ENCODE peak calls at places on chromosomes 11 and 22, in nine cellular contexts. J, D, E, U, T, B, O, C and W are unnamed samples.

GRCh38 chr11:86692317-86692716 is 19.9 kb upstream of the ME3 start:
- DNase-seq in J (no peak), D (no peak), E (no peak), U (no peak), T (no peak), B (no peak), O (no peak), C (peak), W (no peak)

GRCh38 chr11:79174045-79175008 is 266.5 kb downstream of the TENM4 start:
- DNase-seq in J (no peak), D (no peak), E (no peak), U (no peak), T (peak), B (no peak), O (no peak), C (no peak), W (no peak)

GRCh38 chr11:79026803-79027445 is 413.9 kb downstream of the TENM4 start:
- DNase-seq in J (no peak), D (no peak), E (no peak), U (no peak), T (peak), B (no peak), O (no peak), C (no peak), W (no peak)

GRCh38 chr11:69804769-69805508 is 14.3 kb downstream of the FGF3 start:
- DNase-seq in J (no peak), D (no peak), E (no peak), U (no peak), T (no peak), B (no peak), O (no peak), C (no peak), W (no peak)

GRCh38 chr11:47414685-47415070 is 6.3 kb downstream of the SLC39A13 start:
- DNase-seq in J (no peak), D (no peak), E (no peak), U (no peak), T (no peak), B (no peak), O (no peak), C (no peak), W (no peak)

GRCh38 chr11:63915961-63916836 is 765 bp downstream of the RCOR2 start:
- DNase-seq in J (peak), D (peak), E (peak), U (no peak), T (no peak), B (peak), O (no peak), C (peak), W (peak)

GRCh38 chr11:35487532-35488078 is 37.8 kb downstream of the PAMR1 start:
- DNase-seq in J (peak), D (peak), E (peak), U (no peak), T (no peak), B (peak), O (no peak), C (peak), W (peak)

GRCh38 chr22:23068832-23069385 is 1.4 kb upstream of the GNAZ start:
- DNase-seq in J (no peak), D (no peak), E (peak), U (no peak), T (no peak), B (no peak), O (no peak), C (no peak), W (no peak)

GRCh38 chr11:12193515-12194336 is 83.3 kb downstream of the MICAL2 start:
- DNase-seq in J (no peak), D (no peak), E (no peak), U (no peak), T (no peak), B (no peak), O (no peak), C (no peak), W (peak)

GRCh38 chr11:120973501-120973900 is 50.4 kb upstream of the TBCEL start:
- DNase-seq in J (no peak), D (no peak), E (no peak), U (no peak), T (no peak), B (no peak), O (no peak), C (no peak), W (no peak)

GRCh38 chr11:34957606-34958005 is 41.2 kb downstream of the PDHX start:
- DNase-seq in J (no peak), D (no peak), E (no peak), U (no peak), T (no peak), B (no peak), O (no peak), C (no peak), W (no peak)